ENCODE peak calls at places on chromosomes 3 and 15, in ten cellular contexts. J is Panc1, T is cardiac muscle cell, G is GM23338, N is neural progenitor cell, O is colonic mucosa, K is upper lobe of left lung, I is H9, R is endodermal cell, V is stomach. M is an unnamed sample. For H3K4me1, the result is how much of the 10 kb centered on the place peaks cover.

GRCh38 chr3:156687023-156687422 is 12.6 kb downstream of the TIPARP start:
- DNase-seq in J (no peak), T (no peak), G (no peak), N (no peak), O (no peak), K (no peak), I (no peak), R (no peak), V (no peak), M (no peak)

GRCh38 chr3:14283092-14283820 is 104.6 kb downstream of the LSM3 start:
- DNase-seq in J (no peak), T (no peak), G (no peak), N (no peak), O (no peak), K (no peak), I (no peak), R (no peak), V (no peak), M (no peak)

GRCh38 chr3:153145454-153145853 is 16.6 kb upstream of the RAP2B start:
- DNase-seq in J (no peak), T (no peak), G (no peak), N (no peak), O (no peak), K (no peak), I (no peak), R (no peak), V (no peak), M (no peak)

GRCh38 chr15:57503051-57503702 is 88.5 kb upstream of the MYZAP start:
- DNase-seq in J (no peak), T (no peak), G (peak), N (no peak), O (no peak), K (no peak), I (peak), R (peak), V (no peak), M (no peak)

GRCh38 chr3:58383476-58383875 is 50.2 kb downstream of the PDHB start:
- DNase-seq in J (no peak), T (peak), G (no peak), N (no peak), O (no peak), K (no peak), I (no peak), R (no peak), V (no peak), M (no peak)

GRCh38 chr3:195259564-195260285 is 11.2 kb downstream of the XXYLT1 start:
- DNase-seq in J (no peak), T (peak), G (peak), N (peak), O (peak), K (peak), I (peak), R (peak), V (peak), M (peak)

GRCh38 chr15:56532766-56533455 is 68.0 kb upstream of the MNS1 start:
- DNase-seq in J (no peak), T (no peak), G (no peak), N (no peak), O (no peak), K (no peak), I (no peak), R (no peak), V (no peak), M (no peak)

GRCh38 chr3:109346770-109347295 is 9.5 kb upstream of the DPPA4 start:
- DNase-seq in J (no peak), T (peak), G (no peak), N (no peak), O (no peak), K (no peak), I (no peak), R (no peak), V (no peak), M (no peak)

GRCh38 chr3:10757021-10757820 is 58.8 kb upstream of the SLC6A11 start:
- DNase-seq in J (no peak), T (peak), G (no peak), N (no peak), O (no peak), K (no peak), I (no peak), R (no peak), V (no peak), M (no peak)

GRCh38 chr3:159816507-159816906 is 172.1 kb upstream of the IL12A start:
- DNase-seq in J (no peak), T (no peak), G (no peak), N (no peak), O (no peak), K (no peak), I (no peak), R (no peak), V (no peak), M (no peak)

GRCh38 chr3:71652786-71653419 is 69.4 kb upstream of the FOXP1 start:
- DNase-seq in J (no peak), T (peak), G (peak), N (peak), O (peak), K (no peak), I (no peak), R (peak), V (peak), M (no peak)

GRCh38 chr3:72162649-72163184 is 377.8 kb upstream of the PROK2 start:
- DNase-seq in J (no peak), T (no peak), G (no peak), N (no peak), O (no peak), K (no peak), I (no peak), R (no peak), V (no peak), M (no peak)

GRCh38 chr3:107999215-107999775 is 91.5 kb downstream of the CD47 start:
- DNase-seq in J (no peak), T (no peak), G (peak), N (peak), O (no peak), K (no peak), I (no peak), R (no peak), V (peak), M (no peak)

GRCh38 chr3:122030381-122031122 is 8.5 kb upstream of the ILDR1 start:
- DNase-seq in J (no peak), T (peak), G (no peak), N (no peak), O (no peak), K (no peak), I (no peak), R (no peak), V (no peak), M (no peak)

GRCh38 chr3:44016818-44017217 is 224.9 kb upstream of the TOPAZ1 start:
- DNase-seq in J (no peak), T (no peak), G (no peak), N (no peak), O (no peak), K (no peak), I (no peak), R (no peak), V (no peak), M (no peak)

GRCh38 chr3:195104340-195104739 is 166.6 kb downstream of the XXYLT1 start:
- DNase-seq in J (no peak), T (no peak), G (no peak), N (no peak), O (no peak), K (no peak), I (no peak), R (no peak), V (no peak), M (no peak)

GRCh38 chr3:61788623-61789507 is 227.5 kb downstream of the PTPRG start:
- DNase-seq in J (no peak), T (no peak), G (peak), N (no peak), O (no peak), K (no peak), I (no peak), R (no peak), V (no peak), M (no peak)

GRCh38 chr3:123870033-123870432 is 14.1 kb downstream of the MYLK start:
- DNase-seq in J (no peak), T (no peak), G (no peak), N (no peak), O (no peak), K (no peak), I (no peak), R (no peak), V (no peak), M (no peak)

GRCh38 chr3:119681279-119681678 is 4.1 kb upstream of the COX17 start:
- DNase-seq in J (peak), T (peak), G (peak), N (peak), O (no peak), K (no peak), I (no peak), R (no peak), V (no peak), M (no peak)

GRCh38 chr15:40002295-40002694 is 36.7 kb downstream of the SRP14 start:
- DNase-seq in J (no peak), T (peak), G (peak), N (no peak), O (peak), K (no peak), I (no peak), R (peak), V (peak), M (no peak)

GRCh38 chr3:16494906-16495580 is 18.5 kb downstream of the RFTN1 start:
- DNase-seq in J (no peak), T (peak), G (no peak), N (no peak), O (no peak), K (no peak), I (no peak), R (no peak), V (no peak), M (no peak)

GRCh38 chr15:29821416-29822099 is 710 bp downstream of the TJP1 start:
- DNase-seq in J (no peak), T (peak), G (peak), N (peak), O (peak), K (peak), I (peak), R (peak), V (peak), M (peak)

GRCh38 chr3:79019137-79019923 is 748.5 kb downstream of the ROBO1 start:
- DNase-seq in J (peak), T (peak), G (peak), N (peak), O (peak), K (peak), I (peak), R (peak), V (peak), M (peak)

GRCh38 chr3:94036909-94037507 is 8.6 kb upstream of the STX19 start:
- DNase-seq in J (peak), T (peak), G (peak), N (peak), O (no peak), K (no peak), I (no peak), R (no peak), V (no peak), M (no peak)

DNA sequence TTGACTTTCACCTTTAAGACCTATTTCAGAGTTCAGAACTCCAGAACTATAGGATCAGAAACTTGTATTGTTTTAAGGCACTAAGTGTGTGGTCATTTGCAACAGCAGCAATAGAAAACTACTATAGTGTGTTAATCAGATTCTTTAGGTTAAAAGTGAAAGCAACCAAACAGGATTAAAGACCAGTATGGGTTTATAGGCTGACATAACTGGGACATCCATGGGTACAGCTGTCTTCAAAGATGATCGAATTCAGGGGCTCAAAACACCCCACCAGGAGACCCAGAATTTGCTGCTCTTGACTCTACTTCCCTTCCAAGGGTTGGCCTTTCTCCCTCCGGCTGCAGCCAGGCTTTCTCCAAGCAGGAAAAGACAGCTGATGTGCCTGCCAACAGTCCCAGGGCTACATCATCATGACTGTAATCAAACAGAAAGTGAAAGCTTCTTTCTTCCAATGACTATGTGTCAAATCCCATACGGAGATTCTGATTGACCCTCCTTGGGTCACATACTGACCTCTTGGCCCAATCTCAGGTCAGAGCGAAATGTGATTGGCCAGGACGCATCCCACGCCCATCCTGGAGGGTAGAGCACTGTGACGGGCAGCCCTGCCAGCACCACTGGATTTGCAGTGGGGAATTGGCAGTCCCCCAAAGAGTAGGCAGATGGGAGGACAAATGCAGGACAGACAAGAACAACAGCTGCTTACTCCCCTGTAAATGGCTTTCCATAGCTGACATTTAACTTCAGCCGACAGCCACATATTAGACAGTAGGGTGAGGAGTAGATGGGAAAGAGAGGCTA is 51.4 kb upstream of the RNF7 start:
- DNase-seq in J (peak), T (peak), G (peak), N (no peak), O (peak), K (no peak), I (no peak), R (no peak), V (peak), M (peak)
- H3K27ac ChIP-seq in J (peak), T (no peak), G (no peak), N (no peak), O (peak), K (peak), I (no peak), R (no peak), V (peak), M (peak)

GRCh38 chr15:75205064-75205395 is 3.3 kb downstream of the C15orf39 start:
- DNase-seq in J (no peak), T (no peak), G (no peak), N (no peak), O (no peak), K (no peak), I (no peak), R (no peak), V (no peak), M (no peak)
- TF ChIP-seq CTCF in J (no peak), T (no peak), G (no peak), N (no peak), O (peak), K (no peak), I (peak), R (no peak), V (no peak), M (no peak)

GRCh38 chr15:68636256-68636655 is 57.5 kb downstream of the CORO2B start:
- DNase-seq in J (no peak), T (no peak), G (no peak), N (no peak), O (no peak), K (no peak), I (no peak), R (no peak), V (no peak), M (no peak)

GRCh38 chr15:68635142-68635541 is 56.3 kb downstream of the CORO2B start:
- DNase-seq in J (no peak), T (no peak), G (no peak), N (no peak), O (no peak), K (no peak), I (no peak), R (no peak), V (no peak), M (no peak)

GRCh38 chr15:68633181-68634121 is 54.7 kb downstream of the CORO2B start:
- DNase-seq in J (no peak), T (no peak), G (no peak), N (no peak), O (no peak), K (no peak), I (no peak), R (no peak), V (no peak), M (no peak)

GRCh38 chr15:68634122-68634482 is 55.3 kb downstream of the CORO2B start:
- DNase-seq in J (no peak), T (no peak), G (no peak), N (no peak), O (no peak), K (no peak), I (no peak), R (no peak), V (no peak), M (no peak)

DNA sequence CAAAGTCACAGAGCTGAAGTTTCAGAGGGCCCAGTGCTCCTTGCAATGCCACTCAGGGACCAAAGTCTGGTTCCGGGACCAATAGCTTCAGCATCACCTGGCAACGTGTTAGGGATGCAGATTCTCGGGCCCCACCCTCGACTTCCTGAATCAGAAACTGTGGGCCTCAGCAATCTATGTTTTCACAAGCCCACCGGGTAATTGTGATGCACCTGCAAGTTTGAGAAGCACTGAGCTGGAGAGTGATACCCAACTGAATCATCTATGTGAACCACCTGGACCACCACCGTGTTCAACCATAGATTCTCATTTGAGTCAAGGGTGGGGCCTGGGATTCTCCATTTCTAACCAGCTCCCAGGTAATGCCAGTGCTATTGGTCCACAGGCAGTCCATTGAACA is 55.7 kb downstream of the CORO2B start:
- DNase-seq in J (no peak), T (no peak), G (no peak), N (no peak), O (no peak), K (no peak), I (no peak), R (no peak), V (no peak), M (no peak)
- H3K4me1 ChIP-seq in J (under half), T (under half), G (under half), N (under half), O (under half), K (under half), I (under half), R (under half), V (under half), M (under half)

DNA sequence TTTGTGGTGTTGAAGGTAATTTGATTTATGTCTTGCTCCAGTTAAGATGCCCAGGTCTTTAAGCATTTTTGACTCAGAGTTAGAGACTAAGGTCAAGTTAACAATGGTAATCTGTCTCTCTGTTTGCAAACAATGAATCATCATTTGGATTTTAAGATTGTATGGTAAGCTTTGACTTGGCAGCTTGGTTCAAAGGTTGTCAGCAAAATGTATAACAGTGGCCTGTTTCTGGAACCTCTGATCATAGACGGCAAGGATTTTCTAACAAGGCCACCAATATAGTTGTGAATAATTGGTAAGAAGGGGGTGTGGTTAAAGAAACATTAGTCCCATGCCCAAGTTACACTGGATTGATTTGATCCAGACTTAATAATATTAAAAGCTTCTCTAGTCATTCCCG is 775.2 kb upstream of the GOLIM4 start:
- DNase-seq in J (no peak), T (no peak), G (no peak), N (no peak), O (no peak), K (no peak), I (no peak), R (no peak), V (no peak), M (no peak)
- H3K27ac ChIP-seq in J (no peak), T (no peak), G (no peak), N (no peak), O (no peak), K (no peak), I (no peak), R (no peak), V (no peak), M (no peak)

GRCh38 chr3:8503871-8504610 is 2.4 kb downstream of the LMCD1 start:
- DNase-seq in J (no peak), T (peak), G (peak), N (no peak), O (no peak), K (no peak), I (no peak), R (no peak), V (no peak), M (no peak)
- TF ChIP-seq CTCF in J (peak), T (no peak), G (peak), N (peak), O (no peak), K (no peak), I (peak), R (peak), V (no peak), M (no peak)

GRCh38 chr15:52660192-52660591 is 19.0 kb downstream of the ATOSA start:
- DNase-seq in J (no peak), T (no peak), G (no peak), N (no peak), O (no peak), K (no peak), I (no peak), R (no peak), V (no peak), M (no peak)
- H3K4me1 ChIP-seq in J (under half), T (under half), G (under half), N (under half), O (under half), K (under half), I (under half), R (under half), V (under half), M (under half)

GRCh38 chr3:111173906-111174305 is 102.3 kb downstream of the NECTIN3 start:
- DNase-seq in J (no peak), T (no peak), G (no peak), N (no peak), O (no peak), K (no peak), I (no peak), R (no peak), V (no peak), M (no peak)

DNA sequence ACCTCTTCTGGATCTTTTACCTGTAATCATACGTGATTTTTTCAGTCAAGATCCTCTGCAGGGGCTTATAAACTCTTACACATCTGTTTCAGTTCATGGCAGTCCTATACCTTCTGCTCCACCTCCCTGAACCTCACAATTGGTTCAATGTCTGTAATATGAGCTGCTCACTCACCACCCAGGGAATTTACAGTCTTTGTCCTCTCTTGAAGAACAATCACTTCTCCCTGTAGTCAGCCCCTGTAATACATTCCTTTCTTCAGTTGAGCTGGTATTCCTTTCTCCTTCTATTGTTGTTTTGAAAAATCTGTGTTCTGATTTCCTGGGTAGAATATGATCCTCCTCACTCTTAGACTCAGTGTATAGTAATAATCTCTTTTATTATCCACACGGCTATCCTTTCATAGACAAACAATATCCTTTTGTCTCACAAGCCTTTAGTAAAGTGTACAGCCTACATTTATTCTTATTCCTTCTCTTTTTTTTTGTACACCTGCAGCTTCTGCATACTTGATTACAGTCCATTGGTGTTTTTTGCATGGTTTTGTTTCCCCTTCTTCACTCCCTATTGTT is 101.8 kb downstream of the NECTIN3 start:
- DNase-seq in J (no peak), T (no peak), G (peak), N (peak), O (no peak), K (no peak), I (peak), R (no peak), V (no peak), M (no peak)
- H3K27ac ChIP-seq in J (no peak), T (peak), G (no peak), N (no peak), O (no peak), K (no peak), I (no peak), R (peak), V (no peak), M (no peak)